ENCODE peak calls at places on chromosomes 12 and 14, in five cellular contexts. G is GM23338, E is WTC11, Y is breast epithelium, F is endothelial cell. M is an unnamed sample.

GRCh38 chr12:6757028-6757689 is 4.2 kb upstream of the MLF2 start:
- DNase-seq in G (no peak), E (no peak), Y (no peak), F (no peak), M (no peak)

GRCh38 chr14:27688823-27689444 is 1077.7 kb upstream of the FOXG1 start:
- DNase-seq in G (peak; percentile 30), E (peak; percentile 13), Y (no peak), F (no peak), M (no peak)

GRCh38 chr12:57816855-57817151 is 1.7 kb downstream of the AVIL start:
- DNase-seq in G (no peak), E (no peak), Y (no peak), F (no peak), M (no peak)

GRCh38 chr14:96792003-96792402 is 5.2 kb upstream of the VRK1 start:
- DNase-seq in G (no peak), E (no peak), Y (no peak), F (no peak), M (no peak)

GRCh38 chr14:61089126-61089750 is 108.2 kb downstream of the SLC38A6 start:
- DNase-seq in G (no peak), E (no peak), Y (no peak), F (no peak), M (no peak)

GRCh38 chr12:31362115-31362758 is 36.3 kb upstream of the SINHCAF start:
- DNase-seq in G (peak; percentile 54), E (peak; percentile 31), Y (no peak), F (no peak), M (no peak)

GRCh38 chr14:105077649-105077995 is 12.4 kb upstream of the GPR132 start:
- DNase-seq in G (no peak), E (no peak), Y (no peak), F (no peak), M (no peak)

GRCh38 chr12:57735198-57735855 is 3.2 kb downstream of the AGAP2 start:
- DNase-seq in G (peak; percentile 50), E (no peak), Y (no peak), F (no peak), M (no peak)

GRCh38 chr14:94450722-94451090 is 1.9 kb downstream of the SERPINA11 start:
- DNase-seq in G (peak; percentile 9), E (no peak), Y (no peak), F (no peak), M (no peak)

GRCh38 chr12:123983822-123984485 is 10.9 kb downstream of the ZNF664 start:
- DNase-seq in G (peak; percentile 87), E (peak; percentile 29), Y (no peak), F (peak; percentile 19), M (no peak)

GRCh38 chr12:108773798-108774788 is 42.8 kb upstream of the CORO1C start:
- DNase-seq in G (peak; percentile 31), E (no peak), Y (peak; percentile 95), F (peak; percentile 60), M (no peak)

GRCh38 chr14:100607611-100607956 is 20.4 kb upstream of the BEGAIN start:
- DNase-seq in G (no peak), E (no peak), Y (no peak), F (no peak), M (no peak)

GRCh38 chr12:48786591-48787544 is 2.0 kb downstream of the ADCY6 start:
- DNase-seq in G (no peak), E (no peak), Y (no peak), F (no peak), M (no peak)

GRCh38 chr12:42469355-42470006 is 120.1 kb downstream of the PRICKLE1 start:
- DNase-seq in G (no peak), E (no peak), Y (no peak), F (no peak), M (no peak)

GRCh38 chr12:107092669-107093546 is 441 bp downstream of the CRY1 start:
- DNase-seq in G (peak; percentile 64), E (peak; percentile 46), Y (peak; percentile 40), F (peak; percentile 50), M (no peak)

GRCh38 chr12:67698711-67699603 is 50.4 kb downstream of the DYRK2 start:
- DNase-seq in G (no peak), E (no peak), Y (no peak), F (no peak), M (no peak)

GRCh38 chr12:113136128-113136989 is 798 bp upstream of the RASAL1 start:
- DNase-seq in G (peak; percentile 55), E (peak; percentile 43), Y (no peak), F (no peak), M (no peak)

GRCh38 chr12:56836317-56836716 is 73.2 kb downstream of the HSD17B6 start:
- DNase-seq in G (no peak), E (no peak), Y (peak; percentile 37), F (no peak), M (no peak)

GRCh38 chr12:48078901-48079300 is 27.0 kb downstream of the SENP1 start:
- DNase-seq in G (no peak), E (no peak), Y (peak; percentile 28), F (no peak), M (no peak)

GRCh38 chr14:23566112-23566781 is 1.3 kb downstream of the AP1G2 start:
- DNase-seq in G (no peak), E (no peak), Y (no peak), F (no peak), M (no peak)

GRCh38 chr12:26748741-26749431 is 84.1 kb downstream of the ITPR2 start:
- DNase-seq in G (no peak), E (no peak), Y (no peak), F (no peak), M (no peak)

GRCh38 chr12:104136577-104136976 is 1.4 kb downstream of the NFYB start:
- DNase-seq in G (no peak), E (no peak), Y (no peak), F (no peak), M (no peak)

GRCh38 chr12:76863005-76863670 is 15.7 kb downstream of the CSRP2 start:
- DNase-seq in G (no peak), E (no peak), Y (no peak), F (no peak), M (no peak)

GRCh38 chr12:1519642-1520041 is 74.7 kb downstream of the FBXL14 start:
- DNase-seq in G (no peak), E (no peak), Y (no peak), F (no peak), M (no peak)

GRCh38 chr12:30925607-30926242 is 823 bp upstream of the TSPAN11 start:
- DNase-seq in G (no peak), E (no peak), Y (no peak), F (no peak), M (no peak)

GRCh38 chr14:50677527-50678063 is 9.5 kb upstream of the SAV1 start:
- DNase-seq in G (no peak), E (no peak), Y (peak; percentile 59), F (no peak), M (no peak)

GRCh38 chr14:25622752-25623151 is 572.8 kb upstream of the STXBP6 start:
- DNase-seq in G (no peak), E (no peak), Y (no peak), F (no peak), M (no peak)

GRCh38 chr12:55688716-55689655 is 18.7 kb downstream of the ITGA7 start:
- DNase-seq in G (no peak), E (no peak), Y (no peak), F (no peak), M (no peak)
- TF ChIP-seq CTCF in G (no peak), E (no peak), Y (no peak), F (no peak), M (no peak)

DNA sequence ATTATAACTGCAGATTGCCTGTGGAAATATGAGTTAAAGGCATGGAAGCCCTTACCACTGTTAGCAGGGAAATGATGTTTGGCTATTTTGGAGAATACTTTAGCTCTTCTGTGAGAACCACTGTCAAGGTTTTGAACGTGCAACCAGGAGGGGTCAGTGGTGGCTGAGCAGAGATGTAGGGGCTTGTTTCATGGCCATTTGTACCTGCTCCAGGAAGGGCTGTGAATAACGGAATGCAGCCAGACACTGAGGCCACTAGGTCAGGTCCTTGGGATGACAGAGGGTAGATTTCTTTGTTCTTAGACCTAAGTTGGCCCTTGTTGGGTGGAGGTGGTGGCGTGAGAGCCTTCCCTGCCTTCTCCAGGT is 8.3 kb downstream of the TRAF3 start:
- DNase-seq in G (peak; percentile 43), E (no peak), Y (no peak), F (no peak), M (no peak)
- TF ChIP-seq CTCF in G (peak; percentile 42), E (no peak), Y (no peak), F (no peak), M (no peak)

GRCh38 chr12:69354172-69354560 is 5.4 kb upstream of the YEATS4 start:
- DNase-seq in G (no peak), E (no peak), Y (no peak), F (no peak), M (no peak)

GRCh38 chr12:69354561-69355187 is 4.9 kb upstream of the YEATS4 start:
- DNase-seq in G (no peak), E (no peak), Y (no peak), F (no peak), M (no peak)

GRCh38 chr12:69355363-69356035 is 4.0 kb upstream of the YEATS4 start:
- DNase-seq in G (no peak), E (no peak), Y (no peak), F (no peak), M (no peak)

GRCh38 chr12:69360348-69360672 is 767 bp downstream of the YEATS4 start:
- DNase-seq in G (no peak), E (no peak), Y (no peak), F (no peak), M (no peak)

GRCh38 chr12:69359531-69360347 is at the start of gene YEATS4:
- DNase-seq in G (peak; percentile 89), E (peak; percentile 79), Y (peak; percentile 73), F (peak; percentile 79), M (peak; percentile 88)
- TF ChIP-seq CTCF in G (no peak), E (no peak), Y (no peak), F (no peak), M (no peak)

GRCh38 chr12:95191060-95191696 is 26.1 kb downstream of the FGD6 start:
- DNase-seq in G (no peak), E (no peak), Y (no peak), F (no peak), M (no peak)
- TF ChIP-seq CTCF in G (no peak), E (no peak), Y (no peak), F (no peak), M (no peak)